ENCODE peak calls at places on chromosomes 11 and 22, in six cellular contexts. J, O, H, V, K and D are unnamed samples.

GRCh38 chr11:114977596-114977995 is 299.3 kb downstream of the NXPE2 start:
- DNase-seq in J (no peak), O (no peak), H (no peak), V (no peak), K (no peak), D (no peak)

GRCh38 chr11:119729581-119730346 is 764 bp upstream of the NECTIN1 start:
- DNase-seq in J (peak; percentile 86), O (peak; percentile 91), H (peak; percentile 65), V (peak; percentile 50), K (peak; percentile 32), D (no peak)

GRCh38 chr11:10323793-10324170 is 18.9 kb downstream of the ADM start:
- DNase-seq in J (no peak), O (no peak), H (peak; percentile 40), V (peak; percentile 68), K (no peak), D (no peak)

GRCh38 chr22:50545522-50546325 is at the start of gene KLHDC7B:
- DNase-seq in J (no peak), O (no peak), H (peak; percentile 55), V (no peak), K (no peak), D (no peak)

GRCh38 chr11:134207538-134208239 is 16.1 kb downstream of the NCAPD3 start:
- DNase-seq in J (peak; percentile 44), O (no peak), H (peak; percentile 35), V (no peak), K (no peak), D (no peak)

GRCh38 chr11:119344291-119345010 is 2.1 kb downstream of the MFRP start:
- DNase-seq in J (no peak), O (peak; percentile 66), H (no peak), V (no peak), K (no peak), D (no peak)

GRCh38 chr11:122139595-122139866 is 23.5 kb upstream of the BLID start:
- DNase-seq in J (no peak), O (no peak), H (no peak), V (peak; percentile 51), K (no peak), D (no peak)

GRCh38 chr11:119907122-119907933 is 178.3 kb upstream of the NECTIN1 start:
- DNase-seq in J (peak; percentile 90), O (no peak), H (no peak), V (no peak), K (no peak), D (no peak)

GRCh38 chr11:123509737-123510578 is 79.9 kb downstream of the GRAMD1B start:
- DNase-seq in J (no peak), O (no peak), H (peak; percentile 77), V (peak; percentile 85), K (no peak), D (no peak)

GRCh38 chr22:25282671-25283561 is 63.5 kb downstream of the CRYBB2 start:
- DNase-seq in J (no peak), O (no peak), H (no peak), V (no peak), K (no peak), D (no peak)

GRCh38 chr22:25281675-25282345 is 62.4 kb downstream of the CRYBB2 start:
- DNase-seq in J (no peak), O (no peak), H (no peak), V (no peak), K (no peak), D (no peak)

DNA sequence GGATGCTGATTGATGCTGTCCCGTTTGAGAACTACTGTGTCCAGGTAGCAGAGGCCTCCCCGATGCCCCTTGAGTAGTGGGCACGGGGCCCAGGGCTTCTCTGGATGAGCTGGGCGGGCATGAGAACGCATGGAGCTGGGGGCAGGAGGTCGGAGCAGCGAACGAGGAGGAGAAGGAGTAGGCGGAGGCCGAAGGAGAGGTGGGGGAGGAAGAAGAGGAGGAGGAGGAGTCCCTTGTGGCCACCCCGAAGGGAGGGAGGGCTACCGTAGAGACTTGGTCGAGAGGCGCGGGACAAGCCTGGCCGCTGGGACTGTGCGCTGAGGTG is 62.9 kb downstream of the CRYBB2 start:
- DNase-seq in J (no peak), O (no peak), H (no peak), V (no peak), K (no peak), D (no peak)
- H3K9ac ChIP-seq in J (no peak overlapping the region), O (no peak overlapping the region), H (no peak overlapping the region), V (no peak overlapping the region), K (no peak overlapping the region), D (no peak overlapping the region)

GRCh38 chr11:36109499-36109849 is 165.6 kb downstream of the LDLRAD3 start:
- DNase-seq in J (no peak), O (no peak), H (no peak), V (no peak), K (no peak), D (no peak)
- H3K9ac ChIP-seq in J (no peak overlapping the region), O (no peak overlapping the region), H (no peak overlapping the region), V (no peak overlapping the region), K (no peak overlapping the region), D (no peak overlapping the region)

GRCh38 chr22:20432244-20432686 is 5.4 kb downstream of the SCARF2 start:
- DNase-seq in J (no peak), O (peak; percentile 44), H (no peak), V (no peak), K (no peak), D (no peak)

GRCh38 chr22:20430101-20430640 is 7.5 kb downstream of the SCARF2 start:
- DNase-seq in J (no peak), O (peak; percentile 60), H (no peak), V (no peak), K (no peak), D (no peak)

GRCh38 chr22:20431520-20432237 is 5.9 kb downstream of the SCARF2 start:
- DNase-seq in J (no peak), O (peak; percentile 79), H (no peak), V (no peak), K (no peak), D (no peak)

GRCh38 chr22:20429254-20430100 is 8.1 kb downstream of the SCARF2 start:
- DNase-seq in J (peak; percentile 91), O (peak; percentile 86), H (no peak), V (no peak), K (no peak), D (no peak)

DNA sequence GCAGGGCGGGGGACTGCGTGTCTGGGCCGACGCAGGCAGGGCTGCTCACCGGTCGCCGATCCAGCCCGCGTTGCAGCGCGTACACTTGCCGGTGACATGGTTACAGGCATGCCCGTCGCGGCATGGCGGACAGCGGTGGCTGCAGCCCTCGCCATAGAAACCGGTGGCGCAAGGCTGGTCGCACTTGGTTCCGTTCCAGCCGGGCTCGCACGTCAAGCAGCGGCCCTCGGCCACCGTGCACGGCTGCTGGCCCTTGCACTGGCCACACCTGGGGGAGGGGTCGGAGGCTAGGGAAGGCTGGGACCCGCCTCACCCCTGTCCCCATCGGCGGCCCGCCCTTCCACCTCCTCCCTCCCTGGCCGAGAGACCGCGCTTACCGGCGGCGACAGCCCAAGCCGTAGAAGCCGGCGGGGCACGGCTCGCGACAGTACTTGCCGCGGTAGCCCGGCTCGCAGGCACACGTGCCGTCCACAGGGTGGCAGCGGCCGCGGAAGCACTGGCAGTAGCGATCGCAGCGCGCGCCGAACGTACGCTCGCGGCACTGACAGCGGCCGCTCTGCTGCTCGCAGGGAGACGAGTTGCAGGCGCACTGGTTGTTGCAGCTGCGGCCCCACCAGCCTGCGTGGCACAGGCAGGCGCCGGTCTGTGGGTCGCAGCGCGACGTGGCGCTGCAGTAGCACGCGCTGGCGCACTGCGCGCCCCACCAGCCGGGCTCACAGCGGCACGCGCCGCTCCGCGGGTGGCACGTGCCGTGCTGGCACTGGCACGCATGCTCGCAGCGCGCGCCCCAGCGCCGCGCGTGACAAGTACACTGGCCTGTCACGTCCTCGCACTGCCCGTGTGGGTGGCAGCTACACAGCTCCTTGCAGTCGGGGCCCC is 6.7 kb downstream of the SCARF2 start:
- DNase-seq in J (peak; percentile 40), O (peak; percentile 82), H (peak; percentile 69), V (peak; percentile 35), K (peak; percentile 33), D (no peak)
- H3K9ac ChIP-seq in J (peak overlapping the region; percentile 24), O (no peak overlapping the region), H (no peak overlapping the region), V (no peak overlapping the region), K (peak overlapping the region; percentile 40), D (no peak overlapping the region)

GRCh38 chr11:70952171-70952570 is 300.2 kb downstream of the SHANK2 start:
- DNase-seq in J (no peak), O (peak; percentile 26), H (no peak), V (no peak), K (no peak), D (no peak)

GRCh38 chr11:70944636-70945035 is 307.7 kb downstream of the SHANK2 start:
- DNase-seq in J (no peak), O (no peak), H (no peak), V (no peak), K (no peak), D (no peak)

GRCh38 chr11:70948416-70948815 is 304.0 kb downstream of the SHANK2 start:
- DNase-seq in J (no peak), O (peak; percentile 43), H (no peak), V (no peak), K (no peak), D (no peak)

GRCh38 chr11:70951139-70951804 is 301.1 kb downstream of the SHANK2 start:
- DNase-seq in J (no peak), O (peak; percentile 2), H (no peak), V (no peak), K (no peak), D (no peak)

GRCh38 chr11:70948855-70949551 is 303.4 kb downstream of the SHANK2 start:
- DNase-seq in J (no peak), O (peak; percentile 69), H (no peak), V (no peak), K (no peak), D (no peak)
- H3K9ac ChIP-seq in J (no peak overlapping the region), O (no peak overlapping the region), H (no peak overlapping the region), V (no peak overlapping the region), K (no peak overlapping the region), D (no peak overlapping the region)

GRCh38 chr11:60609632-60610031 is 89.8 kb upstream of the MS4A8 start:
- DNase-seq in J (no peak), O (no peak), H (no peak), V (no peak), K (no peak), D (no peak)
- H3K9ac ChIP-seq in J (no peak overlapping the region), O (no peak overlapping the region), H (no peak overlapping the region), V (no peak overlapping the region), K (no peak overlapping the region), D (no peak overlapping the region)

GRCh38 chr11:66845143-66845875 is 2.1 kb downstream of the RCE1 start:
- DNase-seq in J (no peak), O (peak; percentile 54), H (no peak), V (no peak), K (no peak), D (no peak)
- H3K9ac ChIP-seq in J (no peak overlapping the region), O (no peak overlapping the region), H (no peak overlapping the region), V (no peak overlapping the region), K (no peak overlapping the region), D (no peak overlapping the region)